ENCODE peak calls at places on chromosomes 11 and 22, in five cellular contexts. Q, N, G, Z and V are unnamed samples.

GRCh38 chr11:11422291-11423128 is 69.5 kb upstream of the CSNK2A3 start:
- DNase-seq in Q (peak), N (no peak), G (no peak), Z (no peak), V (peak)

GRCh38 chr11:68050371-68050841 is 11.6 kb downstream of the TCIRG1 start:
- DNase-seq in Q (no peak), N (no peak), G (no peak), Z (no peak), V (no peak)

GRCh38 chr11:1221848-1222311 is 986 bp upstream of the MUC5B start:
- DNase-seq in Q (no peak), N (no peak), G (no peak), Z (no peak), V (no peak)

GRCh38 chr11:64585150-64585549 is 5.9 kb upstream of the SLC22A12 start:
- DNase-seq in Q (no peak), N (no peak), G (no peak), Z (no peak), V (no peak)

GRCh38 chr22:24043957-24044356 is 32.9 kb downstream of the CABIN1 start:
- DNase-seq in Q (no peak), N (no peak), G (no peak), Z (no peak), V (no peak)

GRCh38 chr11:69278091-69278867 is 15.7 kb upstream of the MYEOV start:
- DNase-seq in Q (no peak), N (no peak), G (peak), Z (no peak), V (no peak)

GRCh38 chr22:35375031-35375430 is 5.9 kb upstream of the HMOX1 start:
- DNase-seq in Q (no peak), N (peak), G (peak), Z (no peak), V (no peak)

GRCh38 chr11:9002920-9003572 is 755 bp downstream of the NRIP3 start:
- DNase-seq in Q (no peak), N (no peak), G (peak), Z (no peak), V (no peak)

GRCh38 chr11:73439002-73439843 is 63.0 kb downstream of the RELT start:
- DNase-seq in Q (no peak), N (peak), G (no peak), Z (no peak), V (no peak)